ENCODE peak calls at places on chromosome 7, in ten cellular contexts. P is GM04504, L is stomach, K is GM23248, B is RWPE1, O is amniotic stem cell, U is HTR-8/SVneo, S is D341Med, J is hypothalamus, M is NCI-H1417. X is an unnamed sample.
A peak's percentile ranks its signal among the peaks of the same experiment; 100 is the strongest.

GRCh38 chr7:81183326-81183725 is 264.5 kb upstream of the SEMA3C start:
- DNase-seq in P (no peak), L (no peak), K (no peak), B (no peak), O (no peak), U (no peak), S (no peak), J (no peak), M (peak; percentile 76), X (no peak)

GRCh38 chr7:135512135-135512887 is 2.4 kb upstream of the CNOT4 start:
- DNase-seq in P (no peak), L (no peak), K (peak; percentile 72), B (peak; percentile 22), O (no peak), U (peak; percentile 35), S (peak; percentile 53), J (no peak), M (peak; percentile 73), X (no peak)

GRCh38 chr7:104795086-104795485 is 218.9 kb upstream of the KMT2E start:
- DNase-seq in P (no peak), L (no peak), K (no peak), B (no peak), O (no peak), U (no peak), S (no peak), J (no peak), M (no peak), X (no peak)

GRCh38 chr7:12595148-12595547 is 24.6 kb downstream of the SCIN start:
- DNase-seq in P (no peak), L (no peak), K (no peak), B (no peak), O (no peak), U (no peak), S (no peak), J (no peak), M (no peak), X (no peak)

GRCh38 chr7:329691-330281 is 39.8 kb downstream of the FOXL3 start:
- DNase-seq in P (no peak), L (peak; percentile 68), K (no peak), B (no peak), O (no peak), U (no peak), S (no peak), J (no peak), M (peak; percentile 14), X (no peak)

GRCh38 chr7:36309301-36309700 is 80.4 kb upstream of the ANLN start:
- DNase-seq in P (no peak), L (peak; percentile 16), K (no peak), B (no peak), O (no peak), U (no peak), S (no peak), J (no peak), M (no peak), X (no peak)

GRCh38 chr7:117173001-117173400 is 149.9 kb downstream of the WNT2 start:
- DNase-seq in P (no peak), L (no peak), K (peak; percentile 38), B (no peak), O (no peak), U (no peak), S (no peak), J (no peak), M (no peak), X (no peak)

GRCh38 chr7:139043823-139044812 is 8.3 kb upstream of the ZC3HAV1L start:
- DNase-seq in P (no peak), L (peak; percentile 55), K (no peak), B (no peak), O (no peak), U (no peak), S (no peak), J (no peak), M (peak; percentile 89), X (no peak)

GRCh38 chr7:142896741-142897379 is 11.3 kb upstream of the TRPV6 start:
- DNase-seq in P (no peak), L (no peak), K (no peak), B (no peak), O (no peak), U (no peak), S (no peak), J (no peak), M (no peak), X (no peak)

GRCh38 chr7:23207029-23207428 is 25.2 kb downstream of the NUP42 start:
- DNase-seq in P (no peak), L (no peak), K (no peak), B (no peak), O (no peak), U (no peak), S (no peak), J (no peak), M (no peak), X (no peak)

GRCh38 chr7:28032738-28033380 is 147.7 kb downstream of the JAZF1 start:
- DNase-seq in P (no peak), L (no peak), K (no peak), B (no peak), O (no peak), U (no peak), S (no peak), J (no peak), M (peak; percentile 7), X (no peak)

GRCh38 chr7:135901585-135902540 is 75.3 kb downstream of the MTPN start:
- DNase-seq in P (no peak), L (no peak), K (no peak), B (no peak), O (no peak), U (no peak), S (no peak), J (no peak), M (no peak), X (no peak)

GRCh38 chr7:132065193-132065972 is 509.0 kb upstream of the PODXL start:
- DNase-seq in P (peak; percentile 93), L (no peak), K (peak; percentile 98), B (peak; percentile 96), O (peak; percentile 90), U (peak; percentile 84), S (no peak), J (no peak), M (no peak), X (peak; percentile 44)

GRCh38 chr7:45581271-45581780 is 7.2 kb downstream of the ADCY1 start:
- DNase-seq in P (no peak), L (peak; percentile 16), K (no peak), B (no peak), O (no peak), U (no peak), S (no peak), J (no peak), M (no peak), X (no peak)

GRCh38 chr7:26279405-26279804 is 12.3 kb upstream of the SNX10 start:
- DNase-seq in P (no peak), L (no peak), K (peak; percentile 12), B (no peak), O (no peak), U (no peak), S (no peak), J (no peak), M (no peak), X (no peak)

GRCh38 chr7:143279186-143280098 is 5.3 kb upstream of the TMEM139 start:
- DNase-seq in P (peak; percentile 48), L (no peak), K (peak; percentile 84), B (no peak), O (peak; percentile 41), U (no peak), S (no peak), J (no peak), M (no peak), X (no peak)

GRCh38 chr7:26399309-26399610 is 107.6 kb downstream of the SNX10 start:
- DNase-seq in P (no peak), L (peak; percentile 28), K (peak; percentile 55), B (no peak), O (no peak), U (peak; percentile 41), S (no peak), J (peak; percentile 10), M (peak; percentile 95), X (no peak)

GRCh38 chr7:39838326-39838725 is 111.7 kb upstream of the CDK13 start:
- DNase-seq in P (no peak), L (no peak), K (no peak), B (peak; percentile 19), O (no peak), U (peak; percentile 10), S (no peak), J (no peak), M (peak; percentile 90), X (no peak)

GRCh38 chr7:151012921-151013347 is 11.4 kb downstream of the ATG9B start:
- DNase-seq in P (no peak), L (no peak), K (peak; percentile 71), B (peak; percentile 31), O (no peak), U (peak; percentile 54), S (peak; percentile 82), J (no peak), M (peak; percentile 82), X (no peak)

GRCh38 chr7:157016352-157017041 is 6.0 kb upstream of the MNX1 start:
- DNase-seq in P (no peak), L (no peak), K (no peak), B (no peak), O (no peak), U (no peak), S (no peak), J (no peak), M (peak; percentile 84), X (no peak)

GRCh38 chr7:156034397-156034796 is 222.1 kb upstream of the SHH start:
- DNase-seq in P (no peak), L (no peak), K (no peak), B (no peak), O (no peak), U (no peak), S (no peak), J (no peak), M (no peak), X (no peak)

GRCh38 chr7:29937132-29937531 is 52.5 kb downstream of the SCRN1 start:
- DNase-seq in P (no peak), L (no peak), K (no peak), B (no peak), O (no peak), U (no peak), S (no peak), J (no peak), M (no peak), X (no peak)